ENCODE peak calls at places on chromosome 22, in nine cellular contexts. One of them, this sample, is unnamed.

GRCh38 chr22:24588756-24589481 is 4.0 kb downstream of the LRRC75B start:
- DNase-seq in upper lobe of right lung: no peak
- DNase-seq in stomach: no peak
- DNase-seq in BE2C: peak; percentile 52
- DNase-seq in left ventricle myocardium inferior: no peak
- DNase-seq in left lung: no peak
- DNase-seq in GM12865: no peak
- DNase-seq in tibial artery: no peak
- DNase-seq in fibroblast of lung: no peak
- DNase-seq in this sample: no peak

GRCh38 chr22:22687638-22688500 is 43.5 kb downstream of the GGTLC2 start:
- DNase-seq in left lung: no peak
- DNase-seq in left ventricle myocardium inferior: no peak
- DNase-seq in upper lobe of right lung: no peak
- DNase-seq in tibial artery: no peak
- DNase-seq in GM12865: peak; percentile 48
- DNase-seq in fibroblast of lung: peak; percentile 72
- DNase-seq in BE2C: peak; percentile 45
- DNase-seq in stomach: peak; percentile 34
- DNase-seq in this sample: peak; percentile 76

GRCh38 chr22:29635734-29636357 is 32.4 kb downstream of the NF2 start:
- DNase-seq in tibial artery: no peak
- DNase-seq in fibroblast of lung: peak; percentile 79
- DNase-seq in left lung: no peak
- DNase-seq in stomach: no peak
- DNase-seq in left ventricle myocardium inferior: no peak
- DNase-seq in upper lobe of right lung: no peak
- DNase-seq in GM12865: peak; percentile 57
- DNase-seq in BE2C: peak; percentile 14
- DNase-seq in this sample: peak; percentile 77

GRCh38 chr22:32245042-32245441 is 10.1 kb downstream of the SLC5A4 start:
- DNase-seq in fibroblast of lung: no peak
- DNase-seq in left lung: no peak
- DNase-seq in GM12865: no peak
- DNase-seq in left ventricle myocardium inferior: no peak
- DNase-seq in stomach: no peak
- DNase-seq in tibial artery: no peak
- DNase-seq in BE2C: no peak
- DNase-seq in upper lobe of right lung: no peak
- DNase-seq in this sample: no peak

GRCh38 chr22:46762238-46763050 is at the start of gene TBC1D22A:
- DNase-seq in fibroblast of lung: peak; percentile 92
- DNase-seq in GM12865: peak; percentile 97
- DNase-seq in left ventricle myocardium inferior: peak; percentile 96
- DNase-seq in stomach: peak; percentile 96
- DNase-seq in BE2C: peak; percentile 96
- DNase-seq in tibial artery: peak; percentile 92
- DNase-seq in upper lobe of right lung: peak; percentile 98
- DNase-seq in left lung: peak; percentile 98
- DNase-seq in this sample: peak; percentile 94

GRCh38 chr22:40641269-40641668 is 4.8 kb upstream of the MRTFA start:
- DNase-seq in fibroblast of lung: no peak
- DNase-seq in GM12865: no peak
- DNase-seq in left lung: no peak
- DNase-seq in tibial artery: no peak
- DNase-seq in upper lobe of right lung: no peak
- DNase-seq in BE2C: no peak
- DNase-seq in stomach: no peak
- DNase-seq in left ventricle myocardium inferior: no peak
- DNase-seq in this sample: no peak

GRCh38 chr22:29031236-29031982 is 30.2 kb downstream of the C22orf31 start:
- DNase-seq in stomach: peak; percentile 44
- DNase-seq in upper lobe of right lung: peak; percentile 71
- DNase-seq in left lung: peak; percentile 81
- DNase-seq in BE2C: peak; percentile 69
- DNase-seq in left ventricle myocardium inferior: no peak
- DNase-seq in tibial artery: peak; percentile 76
- DNase-seq in GM12865: no peak
- DNase-seq in fibroblast of lung: peak; percentile 95
- DNase-seq in this sample: peak; percentile 95

GRCh38 chr22:43957871-43958270 is 2.6 kb downstream of the SAMM50 start:
- DNase-seq in fibroblast of lung: peak; percentile 31
- DNase-seq in BE2C: no peak
- DNase-seq in left ventricle myocardium inferior: no peak
- DNase-seq in upper lobe of right lung: peak; percentile 18
- DNase-seq in stomach: no peak
- DNase-seq in tibial artery: no peak
- DNase-seq in left lung: no peak
- DNase-seq in GM12865: no peak
- DNase-seq in this sample: peak; percentile 40

GRCh38 chr22:19730662-19731360 is 7.5 kb downstream of the GP1BB start:
- DNase-seq in stomach: peak; percentile 84
- DNase-seq in left lung: peak; percentile 95
- DNase-seq in upper lobe of right lung: peak; percentile 91
- DNase-seq in tibial artery: peak; percentile 72
- DNase-seq in left ventricle myocardium inferior: peak; percentile 86
- DNase-seq in BE2C: peak; percentile 87
- DNase-seq in GM12865: peak; percentile 79
- DNase-seq in fibroblast of lung: peak; percentile 69
- DNase-seq in this sample: peak; percentile 79

GRCh38 chr22:31286360-31287255 is 5.7 kb downstream of the PIK3IP1 start:
- DNase-seq in tibial artery: peak; percentile 51
- DNase-seq in upper lobe of right lung: no peak
- DNase-seq in BE2C: no peak
- DNase-seq in left lung: no peak
- DNase-seq in fibroblast of lung: no peak
- DNase-seq in GM12865: peak; percentile 44
- DNase-seq in stomach: no peak
- DNase-seq in left ventricle myocardium inferior: no peak
- DNase-seq in this sample: no peak

GRCh38 chr22:39598017-39598965 is 27.7 kb downstream of the CACNA1I start:
- DNase-seq in fibroblast of lung: no peak
- DNase-seq in tibial artery: no peak
- DNase-seq in stomach: peak; percentile 78
- DNase-seq in BE2C: peak; percentile 84
- DNase-seq in upper lobe of right lung: peak; percentile 83
- DNase-seq in left ventricle myocardium inferior: no peak
- DNase-seq in GM12865: no peak
- DNase-seq in left lung: peak; percentile 90
- DNase-seq in this sample: no peak

GRCh38 chr22:23240639-23241389 is 60.5 kb downstream of the BCR start:
- DNase-seq in upper lobe of right lung: no peak
- DNase-seq in left lung: no peak
- DNase-seq in BE2C: no peak
- DNase-seq in stomach: peak; percentile 31
- DNase-seq in tibial artery: no peak
- DNase-seq in fibroblast of lung: no peak
- DNase-seq in GM12865: peak; percentile 17
- DNase-seq in left ventricle myocardium inferior: no peak
- DNase-seq in this sample: peak; percentile 41

GRCh38 chr22:21624880-21625791 is 4.7 kb downstream of the YDJC start:
- DNase-seq in left lung: peak; percentile 40
- DNase-seq in upper lobe of right lung: no peak
- DNase-seq in BE2C: no peak
- DNase-seq in tibial artery: no peak
- DNase-seq in GM12865: no peak
- DNase-seq in stomach: no peak
- DNase-seq in left ventricle myocardium inferior: no peak
- DNase-seq in fibroblast of lung: no peak
- DNase-seq in this sample: no peak

GRCh38 chr22:21622624-21623401 is 7.0 kb downstream of the YDJC start:
- DNase-seq in left lung: peak; percentile 53
- DNase-seq in stomach: no peak
- DNase-seq in left ventricle myocardium inferior: no peak
- DNase-seq in upper lobe of right lung: no peak
- DNase-seq in GM12865: no peak
- DNase-seq in BE2C: no peak
- DNase-seq in tibial artery: no peak
- DNase-seq in fibroblast of lung: no peak
- DNase-seq in this sample: no peak

GRCh38 chr22:21623402-21623970 is 6.3 kb downstream of the YDJC start:
- DNase-seq in upper lobe of right lung: no peak
- DNase-seq in left lung: peak; percentile 53
- DNase-seq in fibroblast of lung: no peak
- DNase-seq in BE2C: no peak
- DNase-seq in left ventricle myocardium inferior: no peak
- DNase-seq in GM12865: no peak
- DNase-seq in stomach: no peak
- DNase-seq in tibial artery: no peak
- DNase-seq in this sample: no peak

GRCh38 chr22:21626073-21626734 is 3.6 kb downstream of the YDJC start:
- DNase-seq in left lung: peak; percentile 8
- DNase-seq in BE2C: no peak
- DNase-seq in GM12865: no peak
- DNase-seq in upper lobe of right lung: no peak
- DNase-seq in left ventricle myocardium inferior: no peak
- DNase-seq in stomach: no peak
- DNase-seq in fibroblast of lung: no peak
- DNase-seq in tibial artery: no peak
- DNase-seq in this sample: no peak

GRCh38 chr22:21624120-21624879 is 5.5 kb downstream of the YDJC start:
- DNase-seq in stomach: no peak
- DNase-seq in tibial artery: no peak
- DNase-seq in fibroblast of lung: peak; percentile 38
- DNase-seq in BE2C: peak; percentile 64
- DNase-seq in left ventricle myocardium inferior: peak; percentile 52
- DNase-seq in upper lobe of right lung: no peak
- DNase-seq in GM12865: no peak
- DNase-seq in left lung: peak; percentile 60
- DNase-seq in this sample: peak; percentile 21
- TF ChIP-seq CTCF in stomach: peak; percentile 19
- TF ChIP-seq CTCF in tibial artery: no peak
- TF ChIP-seq CTCF in fibroblast of lung: peak; percentile 27
- TF ChIP-seq CTCF in BE2C: peak; percentile 62
- TF ChIP-seq CTCF in left ventricle myocardium inferior: peak; percentile 38
- TF ChIP-seq CTCF in upper lobe of right lung: peak; percentile 36
- TF ChIP-seq CTCF in GM12865: peak; percentile 48
- TF ChIP-seq CTCF in left lung: no peak
- TF ChIP-seq CTCF in this sample: peak; percentile 55

GRCh38 chr22:48490513-48491411 is 1336.9 kb downstream of the BRD1 start:
- DNase-seq in fibroblast of lung: no peak
- DNase-seq in left lung: peak; percentile 79
- DNase-seq in BE2C: no peak
- DNase-seq in upper lobe of right lung: peak; percentile 63
- DNase-seq in left ventricle myocardium inferior: no peak
- DNase-seq in stomach: peak; percentile 23
- DNase-seq in tibial artery: no peak
- DNase-seq in GM12865: no peak
- DNase-seq in this sample: no peak
- H3K4me3 ChIP-seq in fibroblast of lung: no peak overlapping the region
- H3K4me3 ChIP-seq in left lung: peak overlapping the region; percentile 38
- H3K4me3 ChIP-seq in BE2C: no peak overlapping the region
- H3K4me3 ChIP-seq in upper lobe of right lung: peak overlapping the region; percentile 39
- H3K4me3 ChIP-seq in left ventricle myocardium inferior: peak overlapping the region; percentile 57
- H3K4me3 ChIP-seq in stomach: peak overlapping the region; percentile 43
- H3K4me3 ChIP-seq in tibial artery: no peak overlapping the region
- H3K4me3 ChIP-seq in GM12865: no peak overlapping the region
- H3K4me3 ChIP-seq in this sample: peak overlapping the region; percentile 21

GRCh38 chr22:50550395-50550794 is 4.7 kb downstream of the KLHDC7B start:
- DNase-seq in left lung: no peak
- DNase-seq in BE2C: no peak
- DNase-seq in stomach: no peak
- DNase-seq in GM12865: no peak
- DNase-seq in left ventricle myocardium inferior: no peak
- DNase-seq in fibroblast of lung: no peak
- DNase-seq in upper lobe of right lung: no peak
- DNase-seq in tibial artery: no peak
- DNase-seq in this sample: no peak

GRCh38 chr22:50547231-50547851 is 1.6 kb downstream of the KLHDC7B start:
- DNase-seq in fibroblast of lung: no peak
- DNase-seq in stomach: no peak
- DNase-seq in upper lobe of right lung: peak; percentile 64
- DNase-seq in left ventricle myocardium inferior: no peak
- DNase-seq in left lung: no peak
- DNase-seq in tibial artery: no peak
- DNase-seq in GM12865: no peak
- DNase-seq in BE2C: no peak
- DNase-seq in this sample: no peak

GRCh38 chr22:50546326-50547230 is 879 bp downstream of the KLHDC7B start:
- DNase-seq in left ventricle myocardium inferior: no peak
- DNase-seq in tibial artery: no peak
- DNase-seq in GM12865: no peak
- DNase-seq in BE2C: no peak
- DNase-seq in upper lobe of right lung: peak; percentile 64
- DNase-seq in left lung: no peak
- DNase-seq in stomach: no peak
- DNase-seq in fibroblast of lung: no peak
- DNase-seq in this sample: no peak

GRCh38 chr22:50548913-50549790 is 3.5 kb downstream of the KLHDC7B start:
- DNase-seq in fibroblast of lung: no peak
- DNase-seq in left ventricle myocardium inferior: no peak
- DNase-seq in left lung: no peak
- DNase-seq in BE2C: no peak
- DNase-seq in tibial artery: no peak
- DNase-seq in GM12865: no peak
- DNase-seq in upper lobe of right lung: no peak
- DNase-seq in stomach: no peak
- DNase-seq in this sample: no peak

DNA sequence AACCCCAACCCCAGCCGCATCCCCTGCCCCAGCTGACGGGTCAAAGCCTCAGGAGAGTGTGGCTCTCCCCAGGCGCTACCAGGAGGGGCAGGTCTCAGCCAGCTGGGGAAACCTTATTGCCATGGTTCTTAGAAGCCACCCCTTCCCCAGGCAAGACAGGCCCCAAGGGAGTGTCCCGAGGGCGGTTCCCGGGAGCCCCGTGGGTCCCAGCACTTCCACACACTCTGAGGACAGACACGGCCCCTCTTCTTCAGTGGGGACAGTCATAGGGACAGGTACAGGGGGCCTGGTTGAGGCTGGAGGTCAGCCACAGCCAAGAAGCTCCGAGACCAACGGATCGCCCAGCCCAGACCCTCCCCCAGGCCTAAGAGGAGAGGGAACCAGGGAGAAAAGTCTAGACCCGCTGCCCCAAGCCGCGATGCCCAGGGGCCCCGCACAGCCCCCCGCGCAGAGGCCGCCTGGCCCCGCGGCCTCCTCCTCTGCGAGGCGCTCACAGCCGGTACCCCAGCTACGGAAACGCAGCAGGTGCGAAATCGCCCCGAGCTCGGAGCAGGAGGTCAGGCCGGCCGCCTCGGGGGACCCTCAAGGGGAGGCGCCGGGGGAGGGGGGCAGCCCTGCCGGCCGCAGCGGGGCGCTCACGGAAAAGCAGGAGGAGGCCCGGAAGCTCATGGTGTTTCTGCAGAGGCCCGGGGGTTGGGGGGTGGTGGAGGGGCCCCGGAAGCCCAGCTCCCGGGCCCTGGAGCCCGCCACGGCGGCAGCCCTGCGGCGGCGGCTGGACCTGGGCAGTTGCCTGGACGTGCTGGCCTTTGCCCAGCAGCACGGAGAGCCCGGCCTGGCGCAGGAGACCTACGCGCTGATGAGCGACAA is 2.6 kb downstream of the KLHDC7B start:
- DNase-seq in tibial artery: no peak
- DNase-seq in upper lobe of right lung: peak; percentile 69
- DNase-seq in left ventricle myocardium inferior: no peak
- DNase-seq in stomach: no peak
- DNase-seq in BE2C: no peak
- DNase-seq in left lung: peak; percentile 86
- DNase-seq in GM12865: no peak
- DNase-seq in fibroblast of lung: no peak
- DNase-seq in this sample: no peak
- TF ChIP-seq CTCF in tibial artery: no peak
- TF ChIP-seq CTCF in upper lobe of right lung: no peak
- TF ChIP-seq CTCF in left ventricle myocardium inferior: no peak
- TF ChIP-seq CTCF in stomach: no peak
- TF ChIP-seq CTCF in BE2C: no peak
- TF ChIP-seq CTCF in left lung: no peak
- TF ChIP-seq CTCF in GM12865: no peak
- TF ChIP-seq CTCF in fibroblast of lung: no peak
- TF ChIP-seq CTCF in this sample: no peak

GRCh38 chr22:36860017-36860416 is 789 bp upstream of the NCF4 start:
- DNase-seq in upper lobe of right lung: no peak
- DNase-seq in tibial artery: no peak
- DNase-seq in BE2C: no peak
- DNase-seq in left ventricle myocardium inferior: no peak
- DNase-seq in GM12865: peak; percentile 34
- DNase-seq in fibroblast of lung: no peak
- DNase-seq in stomach: no peak
- DNase-seq in left lung: no peak
- DNase-seq in this sample: no peak
- H3K4me3 ChIP-seq in upper lobe of right lung: no peak overlapping the region
- H3K4me3 ChIP-seq in tibial artery: no peak overlapping the region
- H3K4me3 ChIP-seq in BE2C: no peak overlapping the region
- H3K4me3 ChIP-seq in left ventricle myocardium inferior: no peak overlapping the region
- H3K4me3 ChIP-seq in GM12865: peak overlapping the region; percentile 69
- H3K4me3 ChIP-seq in fibroblast of lung: no peak overlapping the region
- H3K4me3 ChIP-seq in stomach: no peak overlapping the region
- H3K4me3 ChIP-seq in left lung: no peak overlapping the region
- H3K4me3 ChIP-seq in this sample: no peak overlapping the region